ENCODE peak calls at places on chromosomes 3 and 15, in seven cellular contexts. One of them, this sample, is unnamed. For H3K4me1 and H3K36me3, the result is how much of the 10 kb centered on the place peaks cover.

GRCh38 chr3:197591816-197592215 is 36.0 kb upstream of the BDH1 start:
- DNase-seq in astrocyte: no peak
- DNase-seq in adrenal gland: no peak
- DNase-seq in transverse colon: no peak
- DNase-seq in neural progenitor cell: no peak
- DNase-seq in fibroblast of lung: no peak
- DNase-seq in endothelial cell of umbilical vein: no peak
- DNase-seq in this sample: no peak

GRCh38 chr3:130968231-130968630 is 58.4 kb downstream of the ASTE1 start:
- DNase-seq in astrocyte: peak
- DNase-seq in adrenal gland: no peak
- DNase-seq in transverse colon: no peak
- DNase-seq in neural progenitor cell: no peak
- DNase-seq in fibroblast of lung: peak
- DNase-seq in endothelial cell of umbilical vein: peak
- DNase-seq in this sample: no peak

GRCh38 chr3:19808834-19809233 is 125.2 kb downstream of the EFHB start:
- DNase-seq in astrocyte: no peak
- DNase-seq in adrenal gland: no peak
- DNase-seq in transverse colon: no peak
- DNase-seq in neural progenitor cell: no peak
- DNase-seq in fibroblast of lung: no peak
- DNase-seq in endothelial cell of umbilical vein: no peak
- DNase-seq in this sample: no peak

GRCh38 chr3:9279959-9280358 is 30.5 kb upstream of the SRGAP3 start:
- DNase-seq in astrocyte: peak
- DNase-seq in adrenal gland: no peak
- DNase-seq in transverse colon: no peak
- DNase-seq in neural progenitor cell: peak
- DNase-seq in fibroblast of lung: peak
- DNase-seq in endothelial cell of umbilical vein: no peak
- DNase-seq in this sample: no peak

GRCh38 chr3:172142074-172143059 is 103.0 kb downstream of the FNDC3B start:
- DNase-seq in astrocyte: peak
- DNase-seq in adrenal gland: no peak
- DNase-seq in transverse colon: no peak
- DNase-seq in neural progenitor cell: peak
- DNase-seq in fibroblast of lung: peak
- DNase-seq in endothelial cell of umbilical vein: peak
- DNase-seq in this sample: no peak

GRCh38 chr3:117507958-117508357 is 798.4 kb downstream of the TUSC7 start:
- DNase-seq in astrocyte: no peak
- DNase-seq in adrenal gland: no peak
- DNase-seq in transverse colon: no peak
- DNase-seq in neural progenitor cell: no peak
- DNase-seq in fibroblast of lung: no peak
- DNase-seq in endothelial cell of umbilical vein: no peak
- DNase-seq in this sample: no peak

GRCh38 chr3:127135241-127136023 is 57.5 kb upstream of the PRR23E start:
- DNase-seq in astrocyte: peak
- DNase-seq in adrenal gland: peak
- DNase-seq in transverse colon: no peak
- DNase-seq in neural progenitor cell: peak
- DNase-seq in fibroblast of lung: peak
- DNase-seq in endothelial cell of umbilical vein: no peak
- DNase-seq in this sample: peak

GRCh38 chr3:181919375-181919774 is 207.7 kb downstream of the SOX2 start:
- DNase-seq in astrocyte: no peak
- DNase-seq in adrenal gland: no peak
- DNase-seq in transverse colon: no peak
- DNase-seq in neural progenitor cell: no peak
- DNase-seq in fibroblast of lung: peak
- DNase-seq in endothelial cell of umbilical vein: no peak
- DNase-seq in this sample: no peak

GRCh38 chr15:66953523-66954229 is 111.7 kb upstream of the SMAD3 start:
- DNase-seq in astrocyte: no peak
- DNase-seq in adrenal gland: no peak
- DNase-seq in transverse colon: no peak
- DNase-seq in neural progenitor cell: no peak
- DNase-seq in fibroblast of lung: no peak
- DNase-seq in endothelial cell of umbilical vein: no peak
- DNase-seq in this sample: no peak

GRCh38 chr15:31280037-31280830 is 46.4 kb upstream of the KLF13 start:
- DNase-seq in astrocyte: no peak
- DNase-seq in adrenal gland: peak
- DNase-seq in transverse colon: peak
- DNase-seq in neural progenitor cell: no peak
- DNase-seq in fibroblast of lung: no peak
- DNase-seq in endothelial cell of umbilical vein: no peak
- DNase-seq in this sample: peak

GRCh38 chr15:67827561-67828378 is 2.5 kb downstream of the SKOR1 start:
- DNase-seq in astrocyte: no peak
- DNase-seq in adrenal gland: no peak
- DNase-seq in transverse colon: no peak
- DNase-seq in neural progenitor cell: peak
- DNase-seq in fibroblast of lung: no peak
- DNase-seq in endothelial cell of umbilical vein: no peak
- DNase-seq in this sample: no peak

GRCh38 chr3:178900244-178900643 is 171.4 kb downstream of the ZMAT3 start:
- DNase-seq in astrocyte: no peak
- DNase-seq in adrenal gland: no peak
- DNase-seq in transverse colon: no peak
- DNase-seq in neural progenitor cell: no peak
- DNase-seq in fibroblast of lung: no peak
- DNase-seq in endothelial cell of umbilical vein: no peak
- DNase-seq in this sample: no peak

DNA sequence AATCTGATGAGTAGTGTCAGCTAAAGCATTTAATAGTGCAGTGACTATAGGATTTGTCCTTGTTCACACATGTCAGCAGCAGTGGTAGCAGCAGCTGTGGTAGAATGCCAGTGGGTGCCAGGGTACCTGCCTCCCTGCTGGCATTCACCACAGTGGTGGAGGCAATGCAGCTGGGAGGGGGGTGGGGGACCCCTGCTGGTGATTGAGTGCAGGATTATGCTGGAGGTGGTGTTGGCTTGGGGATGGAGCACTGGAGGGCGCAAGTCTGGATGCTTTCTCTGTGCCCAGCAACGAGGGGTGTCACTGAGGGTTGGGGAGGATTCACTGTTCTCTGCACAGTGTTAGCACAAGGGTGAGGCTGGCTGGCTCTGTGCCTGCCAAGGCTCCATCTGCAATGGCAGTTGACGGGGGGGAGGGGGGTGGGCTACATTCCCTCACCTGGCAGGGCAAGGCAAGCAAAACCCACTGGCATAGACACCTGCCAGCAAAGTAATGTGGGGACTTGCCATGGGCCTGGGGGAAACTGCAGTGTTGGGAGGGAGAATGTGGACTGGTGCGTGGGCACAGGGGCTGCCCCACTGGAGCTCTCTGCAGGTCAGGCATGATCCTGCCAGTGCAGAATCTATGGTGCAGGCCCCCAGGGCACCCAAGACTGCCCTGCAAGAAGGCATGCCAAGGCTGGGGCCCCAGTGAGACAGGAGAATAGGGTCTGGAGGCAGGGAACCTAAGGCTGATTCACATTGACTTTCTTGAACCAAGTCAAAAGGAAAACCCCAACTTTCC is 64.3 kb downstream of the MINDY4B start:
- DNase-seq in astrocyte: no peak
- DNase-seq in adrenal gland: no peak
- DNase-seq in transverse colon: no peak
- DNase-seq in neural progenitor cell: no peak
- DNase-seq in fibroblast of lung: no peak
- DNase-seq in endothelial cell of umbilical vein: no peak
- DNase-seq in this sample: no peak
- TF ChIP-seq CTCF in astrocyte: no peak
- TF ChIP-seq CTCF in adrenal gland: no peak
- TF ChIP-seq CTCF in transverse colon: no peak
- TF ChIP-seq CTCF in neural progenitor cell: no peak
- TF ChIP-seq CTCF in fibroblast of lung: no peak
- TF ChIP-seq CTCF in endothelial cell of umbilical vein: no peak
- TF ChIP-seq CTCF in this sample: no peak

DNA sequence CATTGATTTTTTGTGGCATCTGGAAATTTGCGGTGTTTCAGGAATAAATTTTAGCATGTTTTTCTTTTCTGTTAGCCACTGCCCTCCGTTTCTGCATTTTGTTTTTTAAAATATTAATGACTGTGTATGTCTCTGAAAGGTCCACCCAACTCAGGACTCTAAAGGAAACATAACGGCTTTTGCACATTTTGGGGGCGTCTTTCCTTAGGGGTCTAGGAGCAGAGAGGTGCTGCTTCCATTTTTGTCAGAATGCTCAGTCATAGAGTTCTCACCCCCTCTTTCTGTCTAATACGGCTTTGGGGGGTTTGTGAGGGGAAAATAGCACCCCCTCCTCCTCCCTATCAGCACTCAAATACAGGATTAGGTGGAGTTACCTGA is 219.4 kb downstream of the MEIS2 start:
- DNase-seq in astrocyte: no peak
- DNase-seq in adrenal gland: no peak
- DNase-seq in transverse colon: no peak
- DNase-seq in neural progenitor cell: no peak
- DNase-seq in fibroblast of lung: no peak
- DNase-seq in endothelial cell of umbilical vein: no peak
- DNase-seq in this sample: no peak
- H3K4me1 ChIP-seq in astrocyte: under half
- H3K4me1 ChIP-seq in adrenal gland: under half
- H3K4me1 ChIP-seq in transverse colon: under half
- H3K4me1 ChIP-seq in neural progenitor cell: half or more
- H3K4me1 ChIP-seq in fibroblast of lung: under half
- H3K4me1 ChIP-seq in endothelial cell of umbilical vein: under half
- H3K4me1 ChIP-seq in this sample: under half

DNA sequence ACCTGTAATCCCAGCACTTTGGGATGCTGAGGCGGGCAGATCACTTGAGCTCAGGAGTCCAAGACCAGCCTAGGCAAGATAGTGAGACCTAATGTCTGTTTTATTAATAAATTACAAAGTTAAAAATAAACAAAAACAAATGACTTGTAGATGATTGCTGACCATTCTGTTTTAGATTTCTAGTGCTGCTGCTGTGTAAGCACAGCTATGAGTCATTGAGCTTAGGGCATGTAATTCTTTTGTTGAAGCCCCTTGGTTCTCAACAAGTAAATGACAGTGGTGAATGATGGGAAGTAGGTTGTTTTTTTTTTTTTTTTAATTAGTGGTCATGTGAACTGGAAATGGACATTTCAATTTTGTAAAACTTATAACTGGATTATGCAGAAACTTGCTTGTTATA is 63.3 kb downstream of the LEO1 start:
- DNase-seq in astrocyte: peak
- DNase-seq in adrenal gland: no peak
- DNase-seq in transverse colon: no peak
- DNase-seq in neural progenitor cell: no peak
- DNase-seq in fibroblast of lung: peak
- DNase-seq in endothelial cell of umbilical vein: peak
- DNase-seq in this sample: no peak
- H3K36me3 ChIP-seq in astrocyte: under half
- H3K36me3 ChIP-seq in adrenal gland: under half
- H3K36me3 ChIP-seq in transverse colon: under half
- H3K36me3 ChIP-seq in neural progenitor cell: under half
- H3K36me3 ChIP-seq in fibroblast of lung: under half
- H3K36me3 ChIP-seq in endothelial cell of umbilical vein: under half
- H3K36me3 ChIP-seq in this sample: under half

GRCh38 chr3:48465531-48466378 is 19.2 kb downstream of the ATRIP start:
- DNase-seq in astrocyte: peak
- DNase-seq in adrenal gland: peak
- DNase-seq in transverse colon: peak
- DNase-seq in neural progenitor cell: peak
- DNase-seq in fibroblast of lung: peak
- DNase-seq in endothelial cell of umbilical vein: peak
- DNase-seq in this sample: peak
- TF ChIP-seq CTCF in astrocyte: peak
- TF ChIP-seq CTCF in adrenal gland: peak
- TF ChIP-seq CTCF in transverse colon: peak
- TF ChIP-seq CTCF in neural progenitor cell: peak
- TF ChIP-seq CTCF in fibroblast of lung: peak
- TF ChIP-seq CTCF in endothelial cell of umbilical vein: peak
- TF ChIP-seq CTCF in this sample: peak

DNA sequence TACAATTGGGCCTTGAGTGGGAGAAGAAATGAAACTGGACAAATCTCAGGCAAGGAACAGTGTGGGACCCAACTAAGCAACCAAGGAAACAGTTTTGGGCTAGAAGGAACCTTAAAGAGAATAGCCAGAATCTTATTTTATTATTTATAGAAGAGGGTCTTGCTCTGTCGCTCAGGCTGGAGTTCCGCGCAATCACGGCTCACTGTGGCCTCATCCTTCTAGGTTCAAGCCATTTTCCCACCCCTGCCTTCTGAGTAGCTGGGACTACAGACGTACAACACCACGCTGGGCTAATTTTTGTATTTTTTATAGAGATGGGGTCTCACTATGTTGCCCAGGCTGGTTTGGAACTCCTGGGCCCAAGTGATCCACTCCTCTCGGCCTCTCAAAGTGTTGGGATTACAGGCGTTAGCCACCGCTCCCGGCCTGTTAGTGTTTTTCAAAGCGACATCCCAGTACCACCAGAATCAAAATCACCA is 734 bp upstream of the WDR76 start:
- DNase-seq in astrocyte: no peak
- DNase-seq in adrenal gland: no peak
- DNase-seq in transverse colon: no peak
- DNase-seq in neural progenitor cell: no peak
- DNase-seq in fibroblast of lung: no peak
- DNase-seq in endothelial cell of umbilical vein: no peak
- DNase-seq in this sample: no peak
- H3K4me1 ChIP-seq in astrocyte: under half
- H3K4me1 ChIP-seq in adrenal gland: under half
- H3K4me1 ChIP-seq in transverse colon: under half
- H3K4me1 ChIP-seq in neural progenitor cell: under half
- H3K4me1 ChIP-seq in fibroblast of lung: under half
- H3K4me1 ChIP-seq in endothelial cell of umbilical vein: under half
- H3K4me1 ChIP-seq in this sample: under half